ENCODE peak calls at places on chromosomes 5 and 9, in nine cellular contexts. One of them, this sample, is unnamed.

GRCh38 chr5:71830626-71831539 is 111.8 kb downstream of the CARTPT start:
- DNase-seq in RWPE1: peak; percentile 48
- DNase-seq in AG09309: peak; percentile 73
- DNase-seq in NB4: peak; percentile 9
- DNase-seq in GM12865: no peak
- DNase-seq in right atrium auricular region: peak; percentile 66
- DNase-seq in BJ: peak; percentile 48
- DNase-seq in keratinocyte: no peak
- DNase-seq in fibroblast of lung: peak; percentile 88
- DNase-seq in this sample: no peak

GRCh38 chr9:132023409-132024180 is 56.1 kb downstream of the MED27 start:
- DNase-seq in GM12865: no peak
- DNase-seq in right atrium auricular region: no peak
- DNase-seq in AG09309: no peak
- DNase-seq in fibroblast of lung: no peak
- DNase-seq in NB4: no peak
- DNase-seq in keratinocyte: no peak
- DNase-seq in RWPE1: no peak
- DNase-seq in BJ: no peak
- DNase-seq in this sample: no peak

GRCh38 chr9:75360258-75360657 is 271.9 kb downstream of the OSTF1 start:
- DNase-seq in BJ: no peak
- DNase-seq in fibroblast of lung: no peak
- DNase-seq in AG09309: no peak
- DNase-seq in GM12865: no peak
- DNase-seq in keratinocyte: no peak
- DNase-seq in RWPE1: no peak
- DNase-seq in NB4: no peak
- DNase-seq in right atrium auricular region: no peak
- DNase-seq in this sample: no peak

GRCh38 chr5:127589309-127590036 is 59.4 kb upstream of the CTXN3 start:
- DNase-seq in GM12865: no peak
- DNase-seq in keratinocyte: no peak
- DNase-seq in AG09309: no peak
- DNase-seq in BJ: no peak
- DNase-seq in NB4: no peak
- DNase-seq in right atrium auricular region: no peak
- DNase-seq in fibroblast of lung: no peak
- DNase-seq in RWPE1: no peak
- DNase-seq in this sample: no peak

GRCh38 chr5:180494510-180495181 is 467 bp downstream of the CNOT6 start:
- DNase-seq in fibroblast of lung: peak; percentile 26
- DNase-seq in GM12865: peak; percentile 53
- DNase-seq in NB4: peak; percentile 49
- DNase-seq in RWPE1: peak; percentile 53
- DNase-seq in right atrium auricular region: peak; percentile 58
- DNase-seq in AG09309: no peak
- DNase-seq in keratinocyte: no peak
- DNase-seq in BJ: no peak
- DNase-seq in this sample: no peak

GRCh38 chr5:115551415-115551814 is 6.8 kb upstream of the FEM1C start:
- DNase-seq in right atrium auricular region: no peak
- DNase-seq in GM12865: peak; percentile 7
- DNase-seq in keratinocyte: no peak
- DNase-seq in fibroblast of lung: peak; percentile 78
- DNase-seq in RWPE1: no peak
- DNase-seq in NB4: no peak
- DNase-seq in AG09309: no peak
- DNase-seq in BJ: no peak
- DNase-seq in this sample: no peak

GRCh38 chr9:503881-504852 is 289.5 kb downstream of the DOCK8 start:
- DNase-seq in AG09309: no peak
- DNase-seq in BJ: no peak
- DNase-seq in keratinocyte: peak; percentile 4
- DNase-seq in fibroblast of lung: peak; percentile 40
- DNase-seq in NB4: peak; percentile 88
- DNase-seq in RWPE1: peak; percentile 70
- DNase-seq in right atrium auricular region: peak; percentile 66
- DNase-seq in GM12865: peak; percentile 81
- DNase-seq in this sample: peak; percentile 83

GRCh38 chr9:120715331-120715924 is 1.2 kb upstream of the MEGF9 start:
- DNase-seq in AG09309: no peak
- DNase-seq in RWPE1: no peak
- DNase-seq in NB4: no peak
- DNase-seq in BJ: peak; percentile 57
- DNase-seq in fibroblast of lung: peak; percentile 71
- DNase-seq in GM12865: no peak
- DNase-seq in keratinocyte: no peak
- DNase-seq in right atrium auricular region: peak; percentile 76
- DNase-seq in this sample: no peak

GRCh38 chr5:149069711-149070110 is 6.8 kb upstream of the SH3TC2 start:
- DNase-seq in GM12865: no peak
- DNase-seq in keratinocyte: no peak
- DNase-seq in right atrium auricular region: no peak
- DNase-seq in fibroblast of lung: no peak
- DNase-seq in RWPE1: no peak
- DNase-seq in AG09309: no peak
- DNase-seq in BJ: no peak
- DNase-seq in NB4: no peak
- DNase-seq in this sample: no peak

GRCh38 chr5:125453011-125453410 is 706.6 kb upstream of the ZNF608 start:
- DNase-seq in GM12865: no peak
- DNase-seq in fibroblast of lung: no peak
- DNase-seq in AG09309: no peak
- DNase-seq in NB4: no peak
- DNase-seq in keratinocyte: no peak
- DNase-seq in RWPE1: no peak
- DNase-seq in right atrium auricular region: no peak
- DNase-seq in BJ: no peak
- DNase-seq in this sample: no peak

GRCh38 chr5:123116757-123117156 is 27.7 kb downstream of the PRDM6 start:
- DNase-seq in AG09309: no peak
- DNase-seq in keratinocyte: no peak
- DNase-seq in NB4: no peak
- DNase-seq in right atrium auricular region: no peak
- DNase-seq in BJ: no peak
- DNase-seq in GM12865: no peak
- DNase-seq in fibroblast of lung: no peak
- DNase-seq in RWPE1: no peak
- DNase-seq in this sample: no peak

GRCh38 chr5:179331591-179331990 is 13.7 kb downstream of the ADAMTS2 start:
- DNase-seq in NB4: no peak
- DNase-seq in BJ: no peak
- DNase-seq in fibroblast of lung: no peak
- DNase-seq in GM12865: no peak
- DNase-seq in AG09309: no peak
- DNase-seq in keratinocyte: no peak
- DNase-seq in right atrium auricular region: no peak
- DNase-seq in RWPE1: no peak
- DNase-seq in this sample: no peak

GRCh38 chr5:154260224-154260859 is 69.8 kb downstream of the GALNT10 start:
- DNase-seq in right atrium auricular region: no peak
- DNase-seq in keratinocyte: no peak
- DNase-seq in AG09309: no peak
- DNase-seq in GM12865: no peak
- DNase-seq in fibroblast of lung: no peak
- DNase-seq in NB4: no peak
- DNase-seq in BJ: no peak
- DNase-seq in RWPE1: no peak
- DNase-seq in this sample: no peak

GRCh38 chr9:35729700-35730485 is 2.1 kb downstream of the TLN1 start:
- DNase-seq in AG09309: peak; percentile 61
- DNase-seq in BJ: peak; percentile 54
- DNase-seq in RWPE1: peak; percentile 81
- DNase-seq in NB4: peak; percentile 70
- DNase-seq in keratinocyte: peak; percentile 49
- DNase-seq in GM12865: peak; percentile 61
- DNase-seq in fibroblast of lung: peak; percentile 82
- DNase-seq in right atrium auricular region: peak; percentile 74
- DNase-seq in this sample: no peak

GRCh38 chr5:95959964-95960801 is 1.5 kb downstream of the ELL2 start:
- DNase-seq in AG09309: no peak
- DNase-seq in right atrium auricular region: no peak
- DNase-seq in keratinocyte: no peak
- DNase-seq in GM12865: peak; percentile 44
- DNase-seq in RWPE1: peak; percentile 44
- DNase-seq in BJ: no peak
- DNase-seq in fibroblast of lung: peak; percentile 62
- DNase-seq in NB4: peak; percentile 19
- DNase-seq in this sample: no peak

GRCh38 chr5:116492776-116493175 is 81.8 kb downstream of the SEMA6A start:
- DNase-seq in keratinocyte: peak; percentile 76
- DNase-seq in NB4: no peak
- DNase-seq in right atrium auricular region: no peak
- DNase-seq in GM12865: no peak
- DNase-seq in BJ: no peak
- DNase-seq in AG09309: no peak
- DNase-seq in RWPE1: peak; percentile 51
- DNase-seq in fibroblast of lung: no peak
- DNase-seq in this sample: no peak

GRCh38 chr5:43422143-43422542 is 10.0 kb upstream of the CCL28 start:
- DNase-seq in NB4: no peak
- DNase-seq in right atrium auricular region: no peak
- DNase-seq in AG09309: no peak
- DNase-seq in GM12865: peak; percentile 10
- DNase-seq in RWPE1: peak; percentile 85
- DNase-seq in keratinocyte: no peak
- DNase-seq in BJ: no peak
- DNase-seq in fibroblast of lung: no peak
- DNase-seq in this sample: no peak

DNA sequence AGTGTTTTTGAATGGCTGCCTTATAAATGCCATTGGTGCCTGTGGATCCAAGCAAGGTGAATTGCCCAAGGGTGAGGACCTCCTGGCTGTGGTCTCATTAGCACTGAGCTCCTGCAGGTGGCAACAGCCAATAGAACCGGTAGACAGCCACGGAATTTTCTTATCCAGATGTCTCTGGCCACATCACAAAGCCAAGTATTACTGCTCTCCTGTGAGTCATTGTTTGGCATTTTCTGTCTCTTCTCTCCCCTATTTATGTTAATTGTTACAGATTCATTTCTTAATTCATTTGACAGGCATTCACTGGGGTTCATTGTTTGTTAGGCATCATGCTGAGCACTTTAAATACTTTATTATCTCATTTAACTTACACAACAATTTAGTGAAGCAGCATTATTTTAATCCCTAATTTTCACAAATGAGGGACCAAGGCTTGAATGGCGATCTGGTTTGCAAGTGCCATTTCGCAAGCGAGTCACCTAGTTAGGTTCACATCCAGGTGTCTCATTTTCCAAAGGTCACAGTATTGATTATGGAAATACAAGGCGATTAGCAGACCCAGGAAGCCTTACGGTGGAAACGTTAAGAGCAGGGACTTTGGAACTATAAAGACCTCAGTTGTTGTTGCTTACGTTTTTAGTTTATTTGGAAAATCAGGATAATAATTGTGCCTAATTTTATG is 58.2 kb upstream of the DPYSL3 start:
- DNase-seq in GM12865: no peak
- DNase-seq in NB4: no peak
- DNase-seq in fibroblast of lung: peak; percentile 53
- DNase-seq in right atrium auricular region: no peak
- DNase-seq in BJ: peak; percentile 37
- DNase-seq in RWPE1: peak; percentile 35
- DNase-seq in keratinocyte: no peak
- DNase-seq in AG09309: no peak
- DNase-seq in this sample: no peak
- TF ChIP-seq CTCF in GM12865: no peak
- TF ChIP-seq CTCF in NB4: no peak
- TF ChIP-seq CTCF in fibroblast of lung: no peak
- TF ChIP-seq CTCF in right atrium auricular region: no peak
- TF ChIP-seq CTCF in BJ: no peak
- TF ChIP-seq CTCF in RWPE1: no peak
- TF ChIP-seq CTCF in keratinocyte: no peak
- TF ChIP-seq CTCF in AG09309: no peak
- TF ChIP-seq CTCF in this sample: no peak

GRCh38 chr5:169289520-169289919 is 11.4 kb downstream of the SLIT3 start:
- DNase-seq in fibroblast of lung: no peak
- DNase-seq in keratinocyte: no peak
- DNase-seq in RWPE1: no peak
- DNase-seq in right atrium auricular region: no peak
- DNase-seq in GM12865: no peak
- DNase-seq in AG09309: no peak
- DNase-seq in BJ: no peak
- DNase-seq in NB4: no peak
- DNase-seq in this sample: no peak
- TF ChIP-seq CTCF in fibroblast of lung: no peak
- TF ChIP-seq CTCF in keratinocyte: no peak
- TF ChIP-seq CTCF in RWPE1: no peak
- TF ChIP-seq CTCF in right atrium auricular region: no peak
- TF ChIP-seq CTCF in GM12865: no peak
- TF ChIP-seq CTCF in AG09309: peak; percentile 17
- TF ChIP-seq CTCF in BJ: peak; percentile 11
- TF ChIP-seq CTCF in NB4: no peak
- TF ChIP-seq CTCF in this sample: no peak

GRCh38 chr9:128020692-128021091 is 39.9 kb upstream of the EEIG1 start:
- DNase-seq in fibroblast of lung: no peak
- DNase-seq in BJ: no peak
- DNase-seq in RWPE1: no peak
- DNase-seq in NB4: no peak
- DNase-seq in GM12865: no peak
- DNase-seq in keratinocyte: no peak
- DNase-seq in AG09309: no peak
- DNase-seq in right atrium auricular region: no peak
- DNase-seq in this sample: no peak
- TF ChIP-seq CTCF in fibroblast of lung: peak; percentile 17
- TF ChIP-seq CTCF in BJ: peak; percentile 31
- TF ChIP-seq CTCF in RWPE1: no peak
- TF ChIP-seq CTCF in NB4: peak; percentile 57
- TF ChIP-seq CTCF in GM12865: peak; percentile 18
- TF ChIP-seq CTCF in keratinocyte: peak; percentile 47
- TF ChIP-seq CTCF in AG09309: peak; percentile 13
- TF ChIP-seq CTCF in right atrium auricular region: no peak
- TF ChIP-seq CTCF in this sample: no peak

DNA sequence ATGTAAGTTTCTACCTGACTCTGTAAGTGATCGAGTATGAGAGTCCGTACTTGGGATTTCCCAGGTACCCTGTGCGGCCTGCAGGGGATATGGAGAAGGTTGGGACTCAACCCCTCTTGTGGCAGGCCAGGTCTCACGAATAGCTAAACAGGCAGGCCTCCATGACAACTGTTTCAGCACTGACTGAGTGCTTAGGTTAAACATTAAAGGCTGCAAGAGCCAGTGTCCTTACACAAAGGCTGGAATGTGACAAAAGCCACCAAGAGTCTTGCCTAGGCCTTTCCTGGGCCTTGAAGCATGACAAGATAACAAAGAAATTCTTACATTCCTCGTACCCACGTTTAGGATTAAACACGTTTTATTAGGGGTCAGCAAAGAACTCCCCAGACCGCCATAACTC is 58.6 kb downstream of the THBS4 start:
- DNase-seq in RWPE1: no peak
- DNase-seq in NB4: no peak
- DNase-seq in BJ: no peak
- DNase-seq in keratinocyte: no peak
- DNase-seq in right atrium auricular region: no peak
- DNase-seq in fibroblast of lung: no peak
- DNase-seq in GM12865: no peak
- DNase-seq in AG09309: no peak
- DNase-seq in this sample: no peak
- TF ChIP-seq CTCF in RWPE1: no peak
- TF ChIP-seq CTCF in NB4: no peak
- TF ChIP-seq CTCF in BJ: no peak
- TF ChIP-seq CTCF in keratinocyte: no peak
- TF ChIP-seq CTCF in right atrium auricular region: no peak
- TF ChIP-seq CTCF in fibroblast of lung: no peak
- TF ChIP-seq CTCF in GM12865: no peak
- TF ChIP-seq CTCF in AG09309: no peak
- TF ChIP-seq CTCF in this sample: no peak

This sample was measured in activated B cell treated with CpG ODN at 0.5 μM for 24 hours.